ENCODE peak calls at places on chromosomes 2 and 18, in nine cellular contexts. F is T-helper 1 cell, C is HTR-8/SVneo, L is naive B cell, I is suprapubic skin, Z is substantia nigra, E is EL, O is C1 segment of cervical spinal cord, S is upper lobe of left lung. G is an unnamed sample.

GRCh38 chr18:11733031-11733430 is 44.0 kb downstream of the GNAL start:
- DNase-seq in F (peak), C (peak), L (peak), I (peak), Z (peak), E (peak), O (no peak), S (peak), G (peak)

GRCh38 chr2:147826615-147827375 is 18.0 kb upstream of the ACVR2A start:
- DNase-seq in F (no peak), C (no peak), L (no peak), I (no peak), Z (no peak), E (no peak), O (no peak), S (peak), G (no peak)

GRCh38 chr18:25830787-25831186 is 259.6 kb downstream of the SS18 start:
- DNase-seq in F (no peak), C (no peak), L (no peak), I (no peak), Z (no peak), E (peak), O (no peak), S (no peak), G (no peak)

GRCh38 chr2:71417300-71418202 is 35.8 kb upstream of the DYSF start:
- DNase-seq in F (peak), C (no peak), L (peak), I (no peak), Z (no peak), E (no peak), O (no peak), S (no peak), G (peak)

GRCh38 chr2:84212611-84213314 is 246.3 kb downstream of the SUCLG1 start:
- DNase-seq in F (peak), C (no peak), L (no peak), I (no peak), Z (no peak), E (no peak), O (no peak), S (no peak), G (no peak)

GRCh38 chr18:79962311-79962710 is 2.1 kb upstream of the HSBP1L1 start:
- DNase-seq in F (no peak), C (no peak), L (no peak), I (no peak), Z (no peak), E (peak), O (no peak), S (no peak), G (no peak)

GRCh38 chr2:20104900-20105545 is 53.6 kb upstream of the LAPTM4A start:
- DNase-seq in F (peak), C (no peak), L (no peak), I (no peak), Z (no peak), E (no peak), O (no peak), S (no peak), G (no peak)

GRCh38 chr18:50802133-50802532 is 17.7 kb downstream of the MRO start:
- DNase-seq in F (no peak), C (no peak), L (no peak), I (no peak), Z (no peak), E (no peak), O (no peak), S (no peak), G (no peak)

GRCh38 chr2:166451451-166451850 is 42.6 kb downstream of the SCN7A start:
- DNase-seq in F (no peak), C (peak), L (no peak), I (no peak), Z (no peak), E (peak), O (no peak), S (no peak), G (no peak)

GRCh38 chr2:88187927-88188326 is 17.8 kb downstream of the THNSL2 start:
- DNase-seq in F (no peak), C (no peak), L (no peak), I (no peak), Z (no peak), E (no peak), O (no peak), S (no peak), G (peak)

GRCh38 chr2:121004271-121004812 is 268.7 kb downstream of the GLI2 start:
- DNase-seq in F (no peak), C (no peak), L (no peak), I (no peak), Z (no peak), E (no peak), O (no peak), S (no peak), G (no peak)

GRCh38 chr18:47981320-47981719 is 50.9 kb upstream of the SMAD2 start:
- DNase-seq in F (no peak), C (no peak), L (no peak), I (no peak), Z (no peak), E (no peak), O (no peak), S (no peak), G (peak)

GRCh38 chr2:181886192-181886591 is 5.3 kb upstream of the ITPRID2 start:
- DNase-seq in F (no peak), C (no peak), L (no peak), I (no peak), Z (no peak), E (no peak), O (no peak), S (no peak), G (no peak)

GRCh38 chr2:86078801-86079545 is 26.7 kb downstream of the POLR1A start:
- DNase-seq in F (peak), C (peak), L (peak), I (no peak), Z (peak), E (peak), O (peak), S (no peak), G (peak)

GRCh38 chr2:16522031-16522818 is 143.4 kb downstream of the CYRIA start:
- DNase-seq in F (no peak), C (no peak), L (no peak), I (no peak), Z (no peak), E (no peak), O (no peak), S (peak), G (no peak)

GRCh38 chr2:41990688-41991087 is 57.1 kb upstream of the PKDCC start:
- DNase-seq in F (no peak), C (no peak), L (no peak), I (no peak), Z (no peak), E (no peak), O (no peak), S (no peak), G (no peak)

GRCh38 chr2:37529830-37530452 is 141.5 kb downstream of the CDC42EP3 start:
- DNase-seq in F (no peak), C (no peak), L (no peak), I (no peak), Z (no peak), E (no peak), O (no peak), S (no peak), G (no peak)

GRCh38 chr18:79519751-79520472 is 124.2 kb downstream of the NFATC1 start:
- DNase-seq in F (peak), C (no peak), L (peak), I (peak), Z (no peak), E (peak), O (no peak), S (no peak), G (peak)

GRCh38 chr2:241692448-241692847 is 5.8 kb upstream of the DTYMK start:
- DNase-seq in F (no peak), C (peak), L (no peak), I (no peak), Z (no peak), E (peak), O (no peak), S (no peak), G (no peak)

GRCh38 chr2:26174691-26175181 is 1.8 kb downstream of the GAREM2 start:
- DNase-seq in F (no peak), C (no peak), L (no peak), I (peak), Z (no peak), E (no peak), O (no peak), S (no peak), G (no peak)

GRCh38 chr2:10588911-10589310 is 100.9 kb downstream of the NOL10 start:
- DNase-seq in F (no peak), C (no peak), L (no peak), I (no peak), Z (no peak), E (no peak), O (no peak), S (no peak), G (no peak)

G was measured in neural progenitor cell.